ENCODE peak calls at places on chromosomes 1 and 21, in six cellular contexts. One of them, this sample, is unnamed.

GRCh38 chr1:119895102-119895501 is 1.2 kb downstream of the ADAM30 start:
- DNase-seq in PC-9: no peak
- DNase-seq in tibial artery: no peak
- DNase-seq in fibroblast of villous mesenchyme: no peak
- DNase-seq in cardiac fibroblast: peak
- DNase-seq in GM12865: no peak
- DNase-seq in this sample: no peak

GRCh38 chr1:2606004-2606805 is 19.6 kb downstream of the PRXL2B start:
- DNase-seq in PC-9: no peak
- DNase-seq in tibial artery: no peak
- DNase-seq in fibroblast of villous mesenchyme: no peak
- DNase-seq in cardiac fibroblast: no peak
- DNase-seq in GM12865: no peak
- DNase-seq in this sample: no peak

GRCh38 chr1:119702384-119702783 is 9.3 kb upstream of the PHGDH start:
- DNase-seq in PC-9: no peak
- DNase-seq in tibial artery: no peak
- DNase-seq in fibroblast of villous mesenchyme: peak
- DNase-seq in cardiac fibroblast: peak
- DNase-seq in GM12865: no peak
- DNase-seq in this sample: no peak

GRCh38 chr1:15282810-15283474 is 35.9 kb downstream of the FHAD1 start:
- DNase-seq in PC-9: no peak
- DNase-seq in tibial artery: no peak
- DNase-seq in fibroblast of villous mesenchyme: no peak
- DNase-seq in cardiac fibroblast: no peak
- DNase-seq in GM12865: no peak
- DNase-seq in this sample: no peak

GRCh38 chr1:246142320-246142893 is 364.7 kb downstream of the SMYD3 start:
- DNase-seq in PC-9: no peak
- DNase-seq in tibial artery: no peak
- DNase-seq in fibroblast of villous mesenchyme: peak
- DNase-seq in cardiac fibroblast: peak
- DNase-seq in GM12865: no peak
- DNase-seq in this sample: peak

GRCh38 chr1:21764615-21765423 is 18.1 kb downstream of the USP48 start:
- DNase-seq in PC-9: peak
- DNase-seq in tibial artery: peak
- DNase-seq in fibroblast of villous mesenchyme: peak
- DNase-seq in cardiac fibroblast: peak
- DNase-seq in GM12865: peak
- DNase-seq in this sample: peak

GRCh38 chr1:169115891-169116585 is 9.5 kb downstream of the ATP1B1 start:
- DNase-seq in PC-9: peak
- DNase-seq in tibial artery: peak
- DNase-seq in fibroblast of villous mesenchyme: peak
- DNase-seq in cardiac fibroblast: no peak
- DNase-seq in GM12865: peak
- DNase-seq in this sample: peak

GRCh38 chr1:160837558-160838205 is 25.0 kb downstream of the CD244 start:
- DNase-seq in PC-9: peak
- DNase-seq in tibial artery: no peak
- DNase-seq in fibroblast of villous mesenchyme: no peak
- DNase-seq in cardiac fibroblast: no peak
- DNase-seq in GM12865: peak
- DNase-seq in this sample: no peak

GRCh38 chr1:183477986-183478781 is 5.9 kb downstream of the SMG7 start:
- DNase-seq in PC-9: no peak
- DNase-seq in tibial artery: no peak
- DNase-seq in fibroblast of villous mesenchyme: no peak
- DNase-seq in cardiac fibroblast: no peak
- DNase-seq in GM12865: peak
- DNase-seq in this sample: no peak

GRCh38 chr21:45737485-45738166 is 94.1 kb downstream of the PCBP3 start:
- DNase-seq in PC-9: no peak
- DNase-seq in tibial artery: no peak
- DNase-seq in fibroblast of villous mesenchyme: no peak
- DNase-seq in cardiac fibroblast: no peak
- DNase-seq in GM12865: no peak
- DNase-seq in this sample: no peak

GRCh38 chr1:1349256-1350012 is at the start of gene DVL1:
- DNase-seq in PC-9: peak
- DNase-seq in tibial artery: peak
- DNase-seq in fibroblast of villous mesenchyme: peak
- DNase-seq in cardiac fibroblast: peak
- DNase-seq in GM12865: peak
- DNase-seq in this sample: no peak

GRCh38 chr21:36757246-36757645 is 58.3 kb downstream of the SIM2 start:
- DNase-seq in PC-9: no peak
- DNase-seq in tibial artery: no peak
- DNase-seq in fibroblast of villous mesenchyme: peak
- DNase-seq in cardiac fibroblast: no peak
- DNase-seq in GM12865: no peak
- DNase-seq in this sample: no peak

GRCh38 chr21:36753556-36753955 is 54.6 kb downstream of the SIM2 start:
- DNase-seq in PC-9: no peak
- DNase-seq in tibial artery: no peak
- DNase-seq in fibroblast of villous mesenchyme: peak
- DNase-seq in cardiac fibroblast: peak
- DNase-seq in GM12865: no peak
- DNase-seq in this sample: peak

GRCh38 chr21:36756527-36756926 is 57.6 kb downstream of the SIM2 start:
- DNase-seq in PC-9: no peak
- DNase-seq in tibial artery: no peak
- DNase-seq in fibroblast of villous mesenchyme: peak
- DNase-seq in cardiac fibroblast: peak
- DNase-seq in GM12865: no peak
- DNase-seq in this sample: no peak

GRCh38 chr21:36751383-36751782 is 52.5 kb downstream of the SIM2 start:
- DNase-seq in PC-9: no peak
- DNase-seq in tibial artery: no peak
- DNase-seq in fibroblast of villous mesenchyme: no peak
- DNase-seq in cardiac fibroblast: no peak
- DNase-seq in GM12865: no peak
- DNase-seq in this sample: no peak

DNA sequence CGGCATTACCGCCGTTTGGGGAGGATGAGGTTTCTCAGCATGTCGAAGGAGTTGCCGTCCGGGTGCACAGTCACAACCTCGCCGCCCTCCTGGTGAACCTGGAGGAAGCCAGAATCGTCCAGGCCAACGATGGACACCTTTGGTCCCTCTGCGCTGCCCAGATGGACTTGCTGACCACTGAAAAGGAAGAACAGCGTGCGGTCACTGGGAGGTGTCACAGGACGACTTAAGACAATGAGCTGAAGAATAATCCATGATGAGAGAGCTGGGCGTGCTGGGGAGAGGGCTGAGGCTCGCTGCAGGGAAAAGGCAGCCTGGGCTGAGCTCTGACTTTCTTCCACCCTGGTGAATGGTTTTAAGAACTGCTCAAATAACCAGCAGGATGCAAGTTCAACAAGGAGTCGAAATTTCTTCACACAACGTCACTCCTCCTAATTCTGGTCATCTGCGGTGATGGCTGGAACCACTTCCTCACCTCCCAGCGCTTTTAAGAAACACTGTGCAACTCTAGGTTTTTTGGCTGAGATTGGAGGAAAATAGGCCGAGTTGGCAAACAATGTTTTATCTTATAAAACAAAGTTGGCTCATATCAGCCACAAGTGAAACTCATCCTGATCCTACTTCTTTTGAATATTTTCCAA is 55.4 kb downstream of the SIM2 start:
- DNase-seq in PC-9: no peak
- DNase-seq in tibial artery: no peak
- DNase-seq in fibroblast of villous mesenchyme: no peak
- DNase-seq in cardiac fibroblast: no peak
- DNase-seq in GM12865: no peak
- DNase-seq in this sample: no peak
- H3K4me3 ChIP-seq in PC-9: no peak
- H3K4me3 ChIP-seq in tibial artery: no peak
- H3K4me3 ChIP-seq in fibroblast of villous mesenchyme: no peak
- H3K4me3 ChIP-seq in cardiac fibroblast: no peak
- H3K4me3 ChIP-seq in GM12865: no peak
- H3K4me3 ChIP-seq in this sample: no peak

GRCh38 chr1:35191429-35192055 is 1.4 kb downstream of the SFPQ start:
- DNase-seq in PC-9: no peak
- DNase-seq in tibial artery: no peak
- DNase-seq in fibroblast of villous mesenchyme: no peak
- DNase-seq in cardiac fibroblast: no peak
- DNase-seq in GM12865: no peak
- DNase-seq in this sample: no peak

GRCh38 chr1:35187816-35188342 is 5.1 kb downstream of the SFPQ start:
- DNase-seq in PC-9: no peak
- DNase-seq in tibial artery: no peak
- DNase-seq in fibroblast of villous mesenchyme: no peak
- DNase-seq in cardiac fibroblast: no peak
- DNase-seq in GM12865: no peak
- DNase-seq in this sample: no peak

GRCh38 chr1:35186239-35186638 is 6.7 kb downstream of the SFPQ start:
- DNase-seq in PC-9: no peak
- DNase-seq in tibial artery: no peak
- DNase-seq in fibroblast of villous mesenchyme: no peak
- DNase-seq in cardiac fibroblast: no peak
- DNase-seq in GM12865: no peak
- DNase-seq in this sample: no peak

GRCh38 chr1:35190784-35191183 is 2.2 kb downstream of the SFPQ start:
- DNase-seq in PC-9: no peak
- DNase-seq in tibial artery: no peak
- DNase-seq in fibroblast of villous mesenchyme: peak
- DNase-seq in cardiac fibroblast: no peak
- DNase-seq in GM12865: no peak
- DNase-seq in this sample: no peak

DNA sequence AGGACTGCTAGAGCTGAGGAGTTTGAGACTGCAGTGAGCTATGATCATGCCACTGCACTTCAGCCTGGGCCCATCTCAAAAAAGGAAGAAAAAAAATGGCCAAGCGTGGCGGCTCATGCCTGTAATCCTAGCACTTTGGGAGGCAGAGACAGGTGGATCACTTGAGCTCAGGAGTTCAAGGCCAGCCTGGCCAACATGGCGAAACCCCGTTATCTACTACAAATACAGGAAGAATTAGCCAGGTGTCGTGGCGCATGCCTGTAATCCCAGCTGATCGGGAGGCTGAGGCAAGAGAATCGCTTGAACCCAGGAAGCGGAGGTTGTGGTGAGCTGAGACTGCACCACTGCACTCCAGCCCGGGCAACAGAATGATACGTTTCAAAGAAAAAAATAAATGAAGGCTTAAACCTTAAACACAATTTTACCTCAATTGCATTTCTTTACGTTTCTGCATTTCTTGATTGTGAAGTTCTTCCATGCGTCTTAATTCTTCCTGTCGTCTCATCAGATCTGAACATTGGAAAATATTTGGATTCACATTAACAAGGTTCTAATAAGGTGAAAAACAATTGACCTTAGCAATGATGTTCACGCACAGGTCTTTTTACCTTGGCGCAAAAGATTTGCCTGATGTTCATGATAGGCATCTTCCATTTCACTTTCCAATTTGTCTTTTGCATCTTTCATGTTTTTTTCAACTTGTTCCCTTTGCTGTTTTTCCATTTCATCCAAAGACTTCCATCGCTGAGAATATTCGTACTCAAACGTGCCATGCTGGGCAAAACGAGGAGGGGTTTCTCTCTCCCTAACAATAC is 4.2 kb downstream of the SFPQ start:
- DNase-seq in PC-9: no peak
- DNase-seq in tibial artery: no peak
- DNase-seq in fibroblast of villous mesenchyme: no peak
- DNase-seq in cardiac fibroblast: no peak
- DNase-seq in GM12865: no peak
- DNase-seq in this sample: no peak
- H3K4me3 ChIP-seq in PC-9: no peak
- H3K4me3 ChIP-seq in tibial artery: no peak
- H3K4me3 ChIP-seq in fibroblast of villous mesenchyme: peak
- H3K4me3 ChIP-seq in cardiac fibroblast: no peak
- H3K4me3 ChIP-seq in GM12865: no peak
- H3K4me3 ChIP-seq in this sample: no peak

GRCh38 chr1:201480231-201481003 is 11.4 kb upstream of the PHLDA3 start:
- DNase-seq in PC-9: peak
- DNase-seq in tibial artery: peak
- DNase-seq in fibroblast of villous mesenchyme: peak
- DNase-seq in cardiac fibroblast: peak
- DNase-seq in GM12865: peak
- DNase-seq in this sample: no peak

GRCh38 chr1:201482755-201483154 is 13.8 kb upstream of the PHLDA3 start:
- DNase-seq in PC-9: no peak
- DNase-seq in tibial artery: no peak
- DNase-seq in fibroblast of villous mesenchyme: no peak
- DNase-seq in cardiac fibroblast: no peak
- DNase-seq in GM12865: peak
- DNase-seq in this sample: no peak

GRCh38 chr1:201479331-201479730 is 10.3 kb upstream of the PHLDA3 start:
- DNase-seq in PC-9: no peak
- DNase-seq in tibial artery: no peak
- DNase-seq in fibroblast of villous mesenchyme: no peak
- DNase-seq in cardiac fibroblast: no peak
- DNase-seq in GM12865: no peak
- DNase-seq in this sample: no peak

GRCh38 chr1:201481761-201482493 is 12.9 kb upstream of the PHLDA3 start:
- DNase-seq in PC-9: peak
- DNase-seq in tibial artery: peak
- DNase-seq in fibroblast of villous mesenchyme: peak
- DNase-seq in cardiac fibroblast: peak
- DNase-seq in GM12865: peak
- DNase-seq in this sample: no peak

DNA sequence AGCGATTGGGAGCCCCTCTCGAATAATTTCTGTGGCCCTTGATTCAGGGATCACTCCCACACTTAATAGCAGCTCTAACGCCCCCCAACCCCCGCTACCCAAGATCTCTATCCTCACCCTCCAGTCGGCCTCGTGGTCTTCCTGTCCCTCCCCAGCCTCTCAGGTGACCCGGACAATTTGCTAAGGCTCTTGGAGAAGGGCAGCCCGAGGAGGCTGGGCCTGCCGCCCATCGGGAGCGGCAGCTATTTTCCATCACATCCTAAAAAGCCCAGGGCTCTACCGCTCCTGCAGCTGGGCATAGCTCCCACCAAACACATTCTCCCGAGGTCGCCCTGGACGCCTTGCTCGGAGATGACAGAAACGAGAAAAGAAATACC is 12.0 kb upstream of the PHLDA3 start:
- DNase-seq in PC-9: no peak
- DNase-seq in tibial artery: no peak
- DNase-seq in fibroblast of villous mesenchyme: no peak
- DNase-seq in cardiac fibroblast: no peak
- DNase-seq in GM12865: no peak
- DNase-seq in this sample: no peak
- H3K4me3 ChIP-seq in PC-9: peak
- H3K4me3 ChIP-seq in tibial artery: peak
- H3K4me3 ChIP-seq in fibroblast of villous mesenchyme: peak
- H3K4me3 ChIP-seq in cardiac fibroblast: no peak
- H3K4me3 ChIP-seq in GM12865: peak
- H3K4me3 ChIP-seq in this sample: peak

GRCh38 chr21:41763996-41764395 is 2.9 kb downstream of the RIPK4 start:
- DNase-seq in PC-9: no peak
- DNase-seq in tibial artery: no peak
- DNase-seq in fibroblast of villous mesenchyme: no peak
- DNase-seq in cardiac fibroblast: no peak
- DNase-seq in GM12865: no peak
- DNase-seq in this sample: no peak
- H3K4me3 ChIP-seq in PC-9: peak
- H3K4me3 ChIP-seq in tibial artery: no peak
- H3K4me3 ChIP-seq in fibroblast of villous mesenchyme: no peak
- H3K4me3 ChIP-seq in cardiac fibroblast: no peak
- H3K4me3 ChIP-seq in GM12865: no peak
- H3K4me3 ChIP-seq in this sample: peak

GRCh38 chr1:79646885-79647284 is 640.4 kb upstream of the ADGRL4 start:
- DNase-seq in PC-9: no peak
- DNase-seq in tibial artery: no peak
- DNase-seq in fibroblast of villous mesenchyme: no peak
- DNase-seq in cardiac fibroblast: no peak
- DNase-seq in GM12865: no peak
- DNase-seq in this sample: no peak
- H3K4me3 ChIP-seq in PC-9: no peak
- H3K4me3 ChIP-seq in tibial artery: no peak
- H3K4me3 ChIP-seq in fibroblast of villous mesenchyme: no peak
- H3K4me3 ChIP-seq in cardiac fibroblast: no peak
- H3K4me3 ChIP-seq in GM12865: no peak
- H3K4me3 ChIP-seq in this sample: no peak

This sample was measured in epithelial cell of proximal tubule.